ENCODE peak calls at places on chromosomes 7 and 10, in four cellular contexts. E, X, R and C are unnamed samples.

GRCh38 chr7:31083205-31083801 is 31.2 kb downstream of the ADCYAP1R1 start:
- DNase-seq in E (no peak), X (no peak), R (no peak), C (no peak)

GRCh38 chr10:77372400-77372799 is 265.2 kb downstream of the KCNMA1 start:
- DNase-seq in E (no peak), X (no peak), R (no peak), C (no peak)

GRCh38 chr10:77965294-77965693 is 38.7 kb upstream of the DLG5 start:
- DNase-seq in E (no peak), X (no peak), R (peak), C (no peak)

GRCh38 chr10:107442035-107442505 is 277.6 kb upstream of the SORCS1 start:
- DNase-seq in E (no peak), X (no peak), R (peak), C (no peak)

GRCh38 chr10:101050206-101051069 is 11.4 kb upstream of the KAZALD1 start:
- DNase-seq in E (no peak), X (no peak), R (no peak), C (peak)

GRCh38 chr7:146216371-146217041 is 99.9 kb downstream of the CNTNAP2 start:
- DNase-seq in E (no peak), X (no peak), R (no peak), C (no peak)

GRCh38 chr10:45809829-45810228 is 37.5 kb downstream of the AGAP4 start:
- DNase-seq in E (no peak), X (no peak), R (peak), C (no peak)

GRCh38 chr7:102860351-102860811 is 52.4 kb upstream of the LRRC17 start:
- DNase-seq in E (no peak), X (peak), R (peak), C (no peak)

GRCh38 chr10:79411546-79412495 is 33.6 kb downstream of the ZCCHC24 start:
- DNase-seq in E (peak), X (no peak), R (no peak), C (no peak)

GRCh38 chr7:85773116-85773783 is 586.4 kb upstream of the SEMA3D start:
- DNase-seq in E (no peak), X (no peak), R (peak), C (no peak)

GRCh38 chr10:32948451-32948850 is 9.6 kb downstream of the ITGB1 start:
- DNase-seq in E (no peak), X (no peak), R (no peak), C (no peak)

GRCh38 chr10:132434405-132435005 is 37.5 kb downstream of the PWWP2B start:
- DNase-seq in E (no peak), X (no peak), R (no peak), C (no peak)

GRCh38 chr10:101132636-101133473 is 1.8 kb downstream of the TLX1 start:
- DNase-seq in E (no peak), X (no peak), R (no peak), C (no peak)

GRCh38 chr7:28015169-28015568 is 165.4 kb downstream of the JAZF1 start:
- DNase-seq in E (no peak), X (no peak), R (no peak), C (no peak)

GRCh38 chr10:103833731-103834365 is 21.5 kb downstream of the SH3PXD2A start:
- DNase-seq in E (peak), X (peak), R (no peak), C (peak)

GRCh38 chr7:43522406-43523156 is 60.3 kb upstream of the STK17A start:
- DNase-seq in E (no peak), X (no peak), R (peak), C (no peak)

GRCh38 chr10:21531164-21531563 is 2.9 kb upstream of the MLLT10 start:
- DNase-seq in E (no peak), X (no peak), R (peak), C (no peak)

GRCh38 chr10:7596356-7596755 is 70.4 kb downstream of the ITIH5 start:
- DNase-seq in E (no peak), X (no peak), R (no peak), C (no peak)
- TF ChIP-seq CTCF in E (no peak), X (no peak), R (no peak), C (no peak)

GRCh38 chr10:119270893-119271361 is 63.6 kb downstream of the GRK5 start:
- DNase-seq in E (peak), X (peak), R (peak), C (no peak)
- TF ChIP-seq POLR2A in E (peak), X (no peak), R (peak), C (no peak)

DNA sequence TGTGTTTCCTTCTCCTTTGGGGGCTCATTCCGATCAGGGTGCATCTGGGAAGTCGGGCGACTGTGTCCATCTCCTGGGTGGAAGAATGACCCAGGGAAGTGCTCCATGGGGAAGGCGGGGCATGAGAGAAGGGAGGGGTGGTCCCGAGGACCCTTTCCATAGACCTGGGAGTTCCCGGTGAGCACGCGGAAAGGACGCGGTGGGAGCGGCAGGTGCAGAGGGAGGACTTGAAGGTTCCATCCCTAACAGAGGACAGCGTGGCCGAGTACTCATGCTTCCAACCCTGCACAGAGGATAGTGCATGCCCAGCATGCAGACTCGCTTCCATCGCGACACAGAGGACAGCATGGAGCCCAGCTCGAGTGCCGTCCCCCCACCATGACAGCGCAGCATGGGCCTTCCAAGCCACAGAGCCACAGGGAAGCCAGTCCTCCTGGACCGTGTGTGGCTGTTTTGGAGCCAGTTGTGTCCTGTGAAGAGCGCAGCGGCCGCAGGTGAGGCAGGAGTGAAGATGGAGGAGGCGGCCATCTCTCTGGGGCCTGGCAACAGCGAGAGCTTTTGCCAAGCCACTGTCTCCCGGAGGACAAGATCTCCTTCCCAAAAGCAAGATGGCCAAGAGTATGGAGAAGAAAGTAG is 281.4 kb downstream of the DNAJB6 start:
- DNase-seq in E (no peak), X (no peak), R (no peak), C (no peak)
- TF ChIP-seq CTCF in E (no peak), X (no peak), R (no peak), C (no peak)

GRCh38 chr7:157013101-157013500 is 2.6 kb upstream of the MNX1 start:
- DNase-seq in E (no peak), X (no peak), R (no peak), C (no peak)

GRCh38 chr7:157012113-157012547 is 1.7 kb upstream of the MNX1 start:
- DNase-seq in E (no peak), X (no peak), R (no peak), C (no peak)

GRCh38 chr7:157009778-157010587 is 480 bp downstream of the MNX1 start:
- DNase-seq in E (no peak), X (no peak), R (no peak), C (no peak)

GRCh38 chr7:157010588-157011332 is at the start of gene MNX1:
- DNase-seq in E (no peak), X (no peak), R (no peak), C (no peak)

GRCh38 chr7:157011333-157012112 is 1.1 kb upstream of the MNX1 start:
- DNase-seq in E (no peak), X (no peak), R (no peak), C (no peak)
- TF ChIP-seq POLR2A in E (no peak), X (no peak), R (no peak), C (no peak)

DNA sequence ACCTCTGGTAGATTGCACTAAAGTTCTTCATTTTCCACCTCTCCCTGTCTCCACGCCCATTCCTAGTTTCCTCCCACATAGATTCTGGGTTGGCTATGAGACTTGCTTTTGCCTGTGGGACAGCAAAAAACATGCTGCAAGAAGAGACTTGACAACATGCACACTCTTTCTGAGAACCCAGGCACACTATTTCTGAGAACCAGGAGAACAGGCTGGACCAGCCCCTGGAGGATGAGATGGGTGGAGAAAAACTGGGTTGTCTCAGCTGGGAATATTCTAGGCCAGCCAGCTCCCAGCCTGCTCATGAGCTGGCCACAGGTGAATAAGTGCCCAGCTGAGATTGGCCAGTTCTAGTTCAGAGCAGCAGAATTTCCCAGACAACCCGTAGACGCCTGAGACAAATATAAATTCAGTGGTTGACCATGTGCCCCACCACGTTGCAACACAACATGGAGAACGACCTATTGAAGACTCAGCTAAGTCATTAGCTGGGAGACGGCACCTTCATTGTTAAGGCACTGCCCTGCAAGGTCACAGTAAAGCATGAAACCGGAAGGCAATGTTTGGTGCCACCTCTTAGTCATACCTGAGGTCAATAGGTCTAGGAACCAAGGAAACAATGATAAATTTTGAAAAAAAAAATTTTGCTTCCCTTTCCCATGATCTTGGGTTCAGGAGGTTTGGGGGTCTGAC is 92.7 kb upstream of the AKR1E2 start:
- DNase-seq in E (no peak), X (no peak), R (no peak), C (peak)
- TF ChIP-seq CTCF in E (no peak), X (no peak), R (no peak), C (no peak)

DNA sequence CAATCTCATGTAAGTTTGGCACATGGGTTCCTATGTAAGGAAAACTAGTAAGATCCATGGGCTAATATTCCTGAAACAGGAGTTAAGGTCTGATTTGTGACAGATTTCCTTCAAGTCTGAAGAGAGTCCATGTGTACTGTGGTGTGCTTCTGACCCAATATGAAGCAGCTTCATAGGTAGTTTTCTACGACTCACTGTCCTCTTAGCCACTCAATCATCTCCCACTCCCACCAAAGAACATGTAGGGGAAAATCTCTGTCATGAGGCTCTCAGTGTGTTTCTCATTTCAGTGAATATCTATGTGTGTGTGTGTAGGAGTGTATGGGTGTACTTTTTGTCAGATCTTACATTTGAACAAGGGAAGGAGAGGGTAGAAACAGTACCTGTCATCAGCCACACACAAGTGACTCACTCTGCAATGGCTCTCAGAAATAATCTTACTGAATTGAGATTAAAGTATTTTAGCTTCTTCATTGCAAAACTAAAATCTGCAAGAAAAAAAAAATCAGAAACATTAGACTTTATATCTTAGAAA is 31.1 kb downstream of the RELN start:
- DNase-seq in E (no peak), X (no peak), R (no peak), C (no peak)
- TF ChIP-seq POLR2A in E (no peak), X (no peak), R (no peak), C (no peak)

DNA sequence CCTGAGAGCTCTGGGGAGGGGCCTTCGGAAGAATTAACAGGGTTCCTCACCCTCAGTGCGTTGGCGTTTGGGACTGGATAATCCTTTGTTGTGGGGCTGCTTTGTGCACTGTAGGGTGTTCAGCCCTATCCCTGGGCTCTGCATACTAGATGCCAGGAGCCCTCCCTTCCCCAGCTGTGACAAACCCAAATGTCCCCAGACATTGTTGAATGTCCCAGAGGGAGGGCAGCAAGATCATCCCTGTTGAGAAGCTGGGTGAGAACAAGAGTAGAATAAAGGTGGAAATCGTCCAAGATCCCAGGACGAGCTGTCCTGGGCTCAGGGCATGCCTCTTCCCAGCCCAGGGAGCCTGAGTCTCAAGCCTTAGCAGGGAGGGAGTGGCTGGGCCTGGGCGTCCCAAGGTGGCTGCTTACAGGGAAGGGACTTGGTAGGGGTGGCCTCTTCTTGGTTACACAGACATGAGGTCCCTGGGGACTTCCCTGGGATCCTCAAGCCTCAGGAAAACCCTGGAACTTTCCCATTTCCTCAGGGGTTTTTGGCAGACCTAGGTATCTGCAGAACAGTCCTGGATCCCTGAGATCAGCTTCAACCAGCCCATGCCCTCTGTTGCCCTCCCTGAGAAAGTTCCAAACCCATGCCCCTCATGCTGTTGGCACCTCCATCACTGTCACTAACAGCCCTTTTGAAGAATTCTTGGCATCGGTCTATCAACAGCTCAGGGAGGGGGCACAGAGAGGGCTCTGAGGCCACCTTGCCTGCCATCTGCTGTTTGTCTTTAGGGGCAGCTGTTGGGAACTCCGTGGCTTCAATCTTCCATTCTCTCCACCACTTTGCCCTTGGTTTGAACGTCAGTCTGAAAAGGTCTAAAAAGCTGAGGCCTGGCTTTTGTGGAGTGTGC is 53.7 kb downstream of the GOLGA7B start:
- DNase-seq in E (no peak), X (no peak), R (no peak), C (no peak)
- TF ChIP-seq CTCF in E (no peak), X (no peak), R (no peak), C (no peak)

GRCh38 chr7:130293521-130293920 is 560 bp downstream of the CPA4 start:
- DNase-seq in E (no peak), X (no peak), R (no peak), C (no peak)
- TF ChIP-seq POLR2A in E (no peak), X (no peak), R (no peak), C (no peak)

GRCh38 chr7:4052126-4052525 is 630.0 kb upstream of the FOXK1 start:
- DNase-seq in E (no peak), X (no peak), R (no peak), C (no peak)

GRCh38 chr7:4057289-4057616 is 624.8 kb upstream of the FOXK1 start:
- DNase-seq in E (no peak), X (no peak), R (no peak), C (no peak)

GRCh38 chr7:4051696-4052095 is 630.4 kb upstream of the FOXK1 start:
- DNase-seq in E (no peak), X (no peak), R (no peak), C (no peak)

GRCh38 chr7:4058158-4058557 is 623.9 kb upstream of the FOXK1 start:
- DNase-seq in E (no peak), X (no peak), R (peak), C (no peak)

DNA sequence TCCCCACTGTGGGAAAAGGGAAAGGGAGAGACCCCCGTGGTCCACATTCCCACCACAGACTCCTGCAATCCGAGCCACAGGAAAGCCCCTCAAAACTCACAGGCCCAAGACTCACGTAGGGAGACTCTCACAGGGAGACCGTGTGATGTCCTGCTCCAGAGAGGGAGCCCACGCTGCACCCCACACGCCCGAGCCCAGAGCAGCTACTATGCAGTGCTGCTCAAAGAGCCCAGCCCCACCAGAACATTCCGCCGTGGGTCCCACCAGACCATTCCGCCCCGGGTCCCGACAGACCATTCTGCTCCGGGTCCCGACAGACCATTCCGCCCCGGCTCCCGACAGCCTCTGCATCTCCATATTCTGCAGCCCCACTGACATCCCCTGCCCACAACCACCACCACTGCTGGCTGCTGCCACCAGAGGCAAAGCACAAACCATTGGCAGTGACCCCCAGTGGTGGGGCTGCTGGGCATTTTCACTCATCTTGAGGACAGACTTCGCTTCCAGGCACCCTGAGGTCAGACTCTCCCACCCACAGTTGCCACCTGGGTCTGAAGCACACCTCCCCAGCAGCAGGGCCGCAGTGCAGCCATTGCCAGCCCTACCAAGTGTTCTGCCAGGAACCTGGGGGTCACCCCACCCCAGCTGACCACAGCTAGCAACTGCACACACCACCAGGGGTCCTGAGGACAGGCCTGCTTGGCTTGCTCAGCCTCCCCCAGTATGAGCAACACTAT is 625.4 kb upstream of the FOXK1 start:
- DNase-seq in E (no peak), X (no peak), R (no peak), C (no peak)
- TF ChIP-seq CTCF in E (no peak), X (no peak), R (no peak), C (no peak)

DNA sequence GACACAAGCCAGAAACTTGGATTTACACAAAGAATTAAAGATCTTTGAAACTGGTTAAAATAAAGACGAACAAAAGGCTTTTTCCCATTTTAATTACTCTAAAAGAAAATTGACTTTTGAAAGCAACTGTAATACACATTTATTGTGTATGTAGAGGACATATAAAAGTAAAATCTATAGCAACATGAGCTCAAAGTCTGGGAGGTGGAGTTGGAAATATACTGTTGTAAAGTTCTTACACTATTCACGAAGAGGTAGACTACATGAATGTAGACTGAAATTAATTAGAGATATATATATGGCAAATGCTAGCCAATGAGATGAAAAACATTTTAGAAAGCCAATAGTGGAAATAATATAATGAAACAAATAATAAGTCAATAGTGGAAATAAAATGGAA is 251.0 kb downstream of the AHR start:
- DNase-seq in E (no peak), X (no peak), R (no peak), C (no peak)
- TF ChIP-seq POLR2A in E (no peak), X (no peak), R (no peak), C (no peak)